ENCODE peak calls at places on chromosomes 4 and X, in eight cellular contexts. One of them, this sample, is unnamed.

GRCh38 chrX:149950681-149951080 is 12.4 kb upstream of the EOLA2 start:
- DNase-seq in upper lobe of left lung: no peak
- DNase-seq in neuronal stem cell: no peak
- DNase-seq in mesenchymal stem cell: peak; percentile 58
- DNase-seq in astrocyte: peak; percentile 20
- DNase-seq in HepG2: peak; percentile 16
- DNase-seq in MM.1S: peak; percentile 24
- DNase-seq in lung: no peak
- DNase-seq in this sample: peak; percentile 50

GRCh38 chr4:66572949-66573348 is 902.7 kb upstream of the EPHA5 start:
- DNase-seq in upper lobe of left lung: no peak
- DNase-seq in HepG2: no peak
- DNase-seq in mesenchymal stem cell: peak; percentile 79
- DNase-seq in neuronal stem cell: no peak
- DNase-seq in astrocyte: peak; percentile 97
- DNase-seq in lung: no peak
- DNase-seq in MM.1S: no peak
- DNase-seq in this sample: peak; percentile 70

GRCh38 chrX:133544778-133545177 is 129.5 kb upstream of the GPC4 start:
- DNase-seq in neuronal stem cell: no peak
- DNase-seq in HepG2: no peak
- DNase-seq in mesenchymal stem cell: no peak
- DNase-seq in lung: no peak
- DNase-seq in astrocyte: no peak
- DNase-seq in MM.1S: no peak
- DNase-seq in upper lobe of left lung: no peak
- DNase-seq in this sample: no peak

GRCh38 chr4:110196206-110196870 is 2.1 kb downstream of the ELOVL6 start:
- DNase-seq in lung: peak; percentile 53
- DNase-seq in neuronal stem cell: peak; percentile 56
- DNase-seq in upper lobe of left lung: peak; percentile 60
- DNase-seq in HepG2: peak; percentile 41
- DNase-seq in MM.1S: peak; percentile 34
- DNase-seq in mesenchymal stem cell: peak; percentile 63
- DNase-seq in astrocyte: no peak
- DNase-seq in this sample: no peak

GRCh38 chr4:60724623-60725022 is 475.5 kb upstream of the ADGRL3 start:
- DNase-seq in HepG2: no peak
- DNase-seq in MM.1S: no peak
- DNase-seq in lung: no peak
- DNase-seq in upper lobe of left lung: no peak
- DNase-seq in neuronal stem cell: no peak
- DNase-seq in mesenchymal stem cell: peak; percentile 82
- DNase-seq in astrocyte: peak; percentile 92
- DNase-seq in this sample: peak; percentile 92

GRCh38 chrX:78019586-78020483 is 50.4 kb upstream of the PGAM4 start:
- DNase-seq in mesenchymal stem cell: no peak
- DNase-seq in MM.1S: no peak
- DNase-seq in HepG2: no peak
- DNase-seq in astrocyte: no peak
- DNase-seq in lung: no peak
- DNase-seq in upper lobe of left lung: no peak
- DNase-seq in neuronal stem cell: no peak
- DNase-seq in this sample: no peak

GRCh38 chrX:55007633-55008032 is 7.5 kb downstream of the APEX2 start:
- DNase-seq in upper lobe of left lung: no peak
- DNase-seq in lung: peak; percentile 41
- DNase-seq in HepG2: peak; percentile 73
- DNase-seq in astrocyte: peak; percentile 66
- DNase-seq in mesenchymal stem cell: peak; percentile 60
- DNase-seq in MM.1S: no peak
- DNase-seq in neuronal stem cell: no peak
- DNase-seq in this sample: peak; percentile 59

GRCh38 chr4:68466185-68466584 is 18.9 kb downstream of the TMPRSS11E start:
- DNase-seq in MM.1S: no peak
- DNase-seq in astrocyte: peak; percentile 91
- DNase-seq in lung: no peak
- DNase-seq in HepG2: no peak
- DNase-seq in mesenchymal stem cell: peak; percentile 85
- DNase-seq in upper lobe of left lung: no peak
- DNase-seq in neuronal stem cell: no peak
- DNase-seq in this sample: peak; percentile 64

GRCh38 chr4:165418116-165418515 is 39.3 kb downstream of the CPE start:
- DNase-seq in astrocyte: no peak
- DNase-seq in neuronal stem cell: no peak
- DNase-seq in lung: no peak
- DNase-seq in upper lobe of left lung: no peak
- DNase-seq in MM.1S: no peak
- DNase-seq in mesenchymal stem cell: no peak
- DNase-seq in HepG2: no peak
- DNase-seq in this sample: no peak

GRCh38 chrX:36336746-36337145 is 417.2 kb downstream of the CFAP47 start:
- DNase-seq in lung: no peak
- DNase-seq in MM.1S: no peak
- DNase-seq in mesenchymal stem cell: no peak
- DNase-seq in upper lobe of left lung: no peak
- DNase-seq in astrocyte: no peak
- DNase-seq in neuronal stem cell: no peak
- DNase-seq in HepG2: no peak
- DNase-seq in this sample: no peak

GRCh38 chrX:105116541-105116940 is 104.0 kb downstream of the TEX13A start:
- DNase-seq in astrocyte: no peak
- DNase-seq in lung: no peak
- DNase-seq in mesenchymal stem cell: no peak
- DNase-seq in MM.1S: no peak
- DNase-seq in upper lobe of left lung: no peak
- DNase-seq in neuronal stem cell: no peak
- DNase-seq in HepG2: no peak
- DNase-seq in this sample: no peak

GRCh38 chrX:109854096-109854495 is 121.0 kb upstream of the ACSL4 start:
- DNase-seq in neuronal stem cell: no peak
- DNase-seq in mesenchymal stem cell: no peak
- DNase-seq in MM.1S: no peak
- DNase-seq in lung: no peak
- DNase-seq in upper lobe of left lung: no peak
- DNase-seq in astrocyte: no peak
- DNase-seq in HepG2: no peak
- DNase-seq in this sample: no peak

GRCh38 chr4:71545168-71545567 is 206.3 kb downstream of the SLC4A4 start:
- DNase-seq in HepG2: no peak
- DNase-seq in upper lobe of left lung: no peak
- DNase-seq in neuronal stem cell: no peak
- DNase-seq in mesenchymal stem cell: no peak
- DNase-seq in lung: no peak
- DNase-seq in astrocyte: peak; percentile 54
- DNase-seq in MM.1S: no peak
- DNase-seq in this sample: peak; percentile 93

GRCh38 chrX:24173115-24173847 is 23.8 kb downstream of the ZFX start:
- DNase-seq in lung: no peak
- DNase-seq in mesenchymal stem cell: peak; percentile 54
- DNase-seq in upper lobe of left lung: no peak
- DNase-seq in HepG2: no peak
- DNase-seq in MM.1S: no peak
- DNase-seq in neuronal stem cell: no peak
- DNase-seq in astrocyte: peak; percentile 17
- DNase-seq in this sample: peak; percentile 6

GRCh38 chrX:39726810-39727209 is 370.9 kb downstream of the BCOR start:
- DNase-seq in neuronal stem cell: no peak
- DNase-seq in HepG2: no peak
- DNase-seq in mesenchymal stem cell: peak; percentile 73
- DNase-seq in MM.1S: no peak
- DNase-seq in lung: no peak
- DNase-seq in upper lobe of left lung: no peak
- DNase-seq in astrocyte: peak; percentile 67
- DNase-seq in this sample: peak; percentile 33

GRCh38 chr4:65383589-65384305 is 286.5 kb downstream of the EPHA5 start:
- DNase-seq in astrocyte: peak; percentile 60
- DNase-seq in MM.1S: no peak
- DNase-seq in lung: no peak
- DNase-seq in mesenchymal stem cell: no peak
- DNase-seq in upper lobe of left lung: no peak
- DNase-seq in HepG2: no peak
- DNase-seq in neuronal stem cell: no peak
- DNase-seq in this sample: peak; percentile 24

DNA sequence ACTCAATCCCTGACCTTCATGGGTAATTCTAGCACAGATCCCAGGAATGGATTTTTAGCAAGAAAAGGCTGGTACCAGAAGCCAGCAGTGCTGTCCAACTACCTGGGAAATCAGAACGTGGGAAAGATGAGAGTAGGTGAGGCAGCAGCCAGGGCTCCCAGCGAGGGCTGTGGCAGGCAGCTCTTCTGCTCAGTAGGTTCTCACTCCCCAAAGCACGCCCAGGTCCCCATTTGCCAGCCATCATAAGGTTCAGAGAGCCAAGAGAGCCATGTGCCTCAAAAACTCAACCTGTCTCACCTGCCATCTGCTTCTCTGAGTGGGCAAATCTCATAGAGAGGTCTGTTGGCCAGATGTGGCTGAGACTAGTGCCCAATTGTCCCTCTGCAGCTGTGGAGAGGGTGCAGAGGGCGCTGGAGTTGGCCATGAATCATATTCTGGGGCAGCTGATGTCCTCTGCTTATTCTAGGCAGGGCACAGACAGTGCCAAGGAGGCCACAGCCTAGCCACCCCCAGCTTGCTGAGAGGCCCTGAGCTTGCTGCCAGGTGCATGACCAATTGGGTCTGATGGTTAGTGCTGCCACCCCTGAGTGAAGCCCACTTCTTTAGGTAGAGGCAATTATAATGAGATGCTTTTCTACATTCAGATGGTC is 81.7 kb upstream of the GATB start:
- DNase-seq in upper lobe of left lung: no peak
- DNase-seq in astrocyte: no peak
- DNase-seq in HepG2: no peak
- DNase-seq in mesenchymal stem cell: no peak
- DNase-seq in MM.1S: no peak
- DNase-seq in lung: no peak
- DNase-seq in neuronal stem cell: no peak
- DNase-seq in this sample: no peak
- H3K27me3 ChIP-seq in upper lobe of left lung: no peaks in the 10 kb centered on the region
- H3K27me3 ChIP-seq in astrocyte: peaks cover 3% of the 10 kb centered on the region
- H3K27me3 ChIP-seq in HepG2: no peaks in the 10 kb centered on the region
- H3K27me3 ChIP-seq in mesenchymal stem cell: peaks cover 12% of the 10 kb centered on the region
- H3K27me3 ChIP-seq in MM.1S: no peaks in the 10 kb centered on the region
- H3K27me3 ChIP-seq in lung: no peaks in the 10 kb centered on the region
- H3K27me3 ChIP-seq in neuronal stem cell: no peaks in the 10 kb centered on the region
- H3K27me3 ChIP-seq in this sample: no peaks in the 10 kb centered on the region

DNA sequence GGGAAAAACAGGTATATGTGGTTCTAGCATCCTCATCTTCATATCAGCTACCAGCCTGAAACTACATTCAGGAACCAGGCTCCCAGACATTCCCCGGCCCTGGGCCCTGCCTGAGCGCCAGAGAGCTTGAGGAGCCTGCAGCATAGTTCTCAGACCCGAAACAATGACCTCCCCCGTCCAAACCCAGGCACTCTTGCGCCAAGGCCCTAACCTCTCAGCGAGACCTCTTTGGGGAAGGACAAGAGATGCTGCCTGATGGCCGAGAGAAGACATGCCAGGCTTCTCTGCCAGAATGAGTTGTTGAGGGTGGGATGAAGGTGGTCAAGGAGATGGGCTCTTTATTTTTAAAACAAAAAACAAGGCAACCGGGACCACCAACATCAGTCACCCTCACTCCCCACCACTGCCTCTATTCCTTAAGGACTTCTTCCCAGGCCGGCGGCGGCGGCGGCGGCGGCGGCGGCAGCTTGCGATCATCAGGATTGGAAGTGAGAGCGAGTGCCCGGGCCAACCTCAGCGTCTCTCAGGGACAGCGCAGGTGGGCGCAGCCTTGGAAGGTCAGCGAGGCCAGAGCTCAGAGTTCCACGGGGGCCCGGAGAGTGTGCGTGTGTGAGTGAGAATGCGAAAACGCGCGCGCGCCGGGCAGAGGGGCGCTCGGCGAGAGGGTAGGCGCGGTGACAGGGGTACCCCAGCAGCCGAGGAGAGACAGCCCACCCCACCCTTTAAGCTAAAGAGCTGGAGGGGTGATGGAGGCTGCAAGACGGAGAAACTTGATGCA is 619 bp downstream of the INPP4B start:
- DNase-seq in mesenchymal stem cell: peak; percentile 19
- DNase-seq in upper lobe of left lung: no peak
- DNase-seq in astrocyte: no peak
- DNase-seq in neuronal stem cell: peak; percentile 29
- DNase-seq in MM.1S: no peak
- DNase-seq in lung: no peak
- DNase-seq in HepG2: no peak
- DNase-seq in this sample: no peak
- H3K27ac ChIP-seq in mesenchymal stem cell: no peak overlapping the region
- H3K27ac ChIP-seq in upper lobe of left lung: peak overlapping the region; percentile 53
- H3K27ac ChIP-seq in astrocyte: no peak overlapping the region
- H3K27ac ChIP-seq in neuronal stem cell: no peak overlapping the region
- H3K27ac ChIP-seq in MM.1S: no peak overlapping the region
- H3K27ac ChIP-seq in lung: peak overlapping the region; percentile 89
- H3K27ac ChIP-seq in HepG2: no peak overlapping the region
- H3K27ac ChIP-seq in this sample: no peak overlapping the region

GRCh38 chr4:1409806-1410425 is 3.7 kb upstream of the NKX1-1 start:
- DNase-seq in MM.1S: no peak
- DNase-seq in neuronal stem cell: no peak
- DNase-seq in upper lobe of left lung: no peak
- DNase-seq in lung: no peak
- DNase-seq in mesenchymal stem cell: no peak
- DNase-seq in astrocyte: no peak
- DNase-seq in HepG2: no peak
- DNase-seq in this sample: no peak
- H3K27me3 ChIP-seq in MM.1S: no peaks in the 10 kb centered on the region
- H3K27me3 ChIP-seq in neuronal stem cell: peaks cover 90% of the 10 kb centered on the region
- H3K27me3 ChIP-seq in upper lobe of left lung: peaks cover 1% of the 10 kb centered on the region
- H3K27me3 ChIP-seq in lung: peaks cover 23% of the 10 kb centered on the region
- H3K27me3 ChIP-seq in mesenchymal stem cell: peaks cover 77% of the 10 kb centered on the region
- H3K27me3 ChIP-seq in astrocyte: peaks cover 47% of the 10 kb centered on the region
- H3K27me3 ChIP-seq in HepG2: peaks cover 2% of the 10 kb centered on the region
- H3K27me3 ChIP-seq in this sample: peaks cover 55% of the 10 kb centered on the region

GRCh38 chr4:89175611-89176010 is 64.3 kb downstream of the TIGD2 start:
- DNase-seq in MM.1S: no peak
- DNase-seq in HepG2: no peak
- DNase-seq in astrocyte: no peak
- DNase-seq in neuronal stem cell: no peak
- DNase-seq in lung: no peak
- DNase-seq in mesenchymal stem cell: no peak
- DNase-seq in upper lobe of left lung: no peak
- DNase-seq in this sample: no peak

GRCh38 chr4:89174784-89175183 is 63.5 kb downstream of the TIGD2 start:
- DNase-seq in HepG2: no peak
- DNase-seq in lung: no peak
- DNase-seq in astrocyte: no peak
- DNase-seq in mesenchymal stem cell: no peak
- DNase-seq in upper lobe of left lung: no peak
- DNase-seq in MM.1S: no peak
- DNase-seq in neuronal stem cell: no peak
- DNase-seq in this sample: no peak

GRCh38 chr4:89171176-89171575 is 59.8 kb downstream of the TIGD2 start:
- DNase-seq in astrocyte: no peak
- DNase-seq in mesenchymal stem cell: no peak
- DNase-seq in lung: no peak
- DNase-seq in neuronal stem cell: no peak
- DNase-seq in HepG2: no peak
- DNase-seq in upper lobe of left lung: no peak
- DNase-seq in MM.1S: no peak
- DNase-seq in this sample: no peak

GRCh38 chr4:89172865-89173264 is 61.5 kb downstream of the TIGD2 start:
- DNase-seq in HepG2: peak; percentile 7
- DNase-seq in mesenchymal stem cell: no peak
- DNase-seq in upper lobe of left lung: no peak
- DNase-seq in astrocyte: no peak
- DNase-seq in MM.1S: no peak
- DNase-seq in neuronal stem cell: no peak
- DNase-seq in lung: no peak
- DNase-seq in this sample: no peak

GRCh38 chr4:89173336-89174090 is 62.2 kb downstream of the TIGD2 start:
- DNase-seq in upper lobe of left lung: no peak
- DNase-seq in astrocyte: no peak
- DNase-seq in neuronal stem cell: no peak
- DNase-seq in HepG2: no peak
- DNase-seq in MM.1S: no peak
- DNase-seq in mesenchymal stem cell: no peak
- DNase-seq in lung: no peak
- DNase-seq in this sample: no peak
- H3K27ac ChIP-seq in upper lobe of left lung: no peak overlapping the region
- H3K27ac ChIP-seq in astrocyte: no peak overlapping the region
- H3K27ac ChIP-seq in neuronal stem cell: no peak overlapping the region
- H3K27ac ChIP-seq in HepG2: no peak overlapping the region
- H3K27ac ChIP-seq in MM.1S: no peak overlapping the region
- H3K27ac ChIP-seq in mesenchymal stem cell: no peak overlapping the region
- H3K27ac ChIP-seq in lung: no peak overlapping the region
- H3K27ac ChIP-seq in this sample: no peak overlapping the region

This sample was measured in brain microvascular endothelial cell.